ENCODE peak calls at places on chromosomes 5 and 9, in four cellular contexts. S is neural progenitor cell, B is HCT116, T is GM23248. O is an unnamed sample.

GRCh38 chr9:76198336-76198735 is 195.9 kb downstream of the RFK start:
- DNase-seq in S (no peak), B (no peak), T (peak; percentile 54), O (no peak)

GRCh38 chr5:54936201-54936600 is 49.2 kb downstream of the ESM1 start:
- DNase-seq in S (no peak), B (no peak), T (no peak), O (no peak)

GRCh38 chr5:43769576-43770352 is 166.8 kb downstream of the NNT start:
- DNase-seq in S (no peak), B (no peak), T (peak; percentile 94), O (no peak)

GRCh38 chr9:136306691-136307208 is 2.9 kb upstream of the CCDC187 start:
- DNase-seq in S (peak; percentile 49), B (no peak), T (peak; percentile 29), O (peak; percentile 27)

GRCh38 chr5:144032375-144032774 is 138.1 kb downstream of the YIPF5 start:
- DNase-seq in S (no peak), B (no peak), T (no peak), O (no peak)

GRCh38 chr5:109411627-109412026 is 1.9 kb upstream of the PJA2 start:
- DNase-seq in S (no peak), B (peak; percentile 24), T (peak; percentile 93), O (no peak)

GRCh38 chr9:90107021-90107771 is 502.4 kb downstream of the GADD45G start:
- DNase-seq in S (no peak), B (no peak), T (peak; percentile 21), O (no peak)

GRCh38 chr5:93883459-93883858 is 142.1 kb upstream of the POU5F2 start:
- DNase-seq in S (no peak), B (no peak), T (no peak), O (no peak)

GRCh38 chr5:126044111-126044668 is 379.0 kb upstream of the GRAMD2B start:
- DNase-seq in S (no peak), B (no peak), T (peak; percentile 40), O (no peak)

GRCh38 chr9:22863736-22864135 is 417.1 kb downstream of the DMRTA1 start:
- DNase-seq in S (peak; percentile 82), B (no peak), T (no peak), O (no peak)

GRCh38 chr9:129126789-129127618 is 15.8 kb downstream of the PTPA start:
- DNase-seq in S (peak; percentile 92), B (no peak), T (no peak), O (peak; percentile 77)

GRCh38 chr9:37787059-37787458 is 2.2 kb upstream of the EXOSC3 start:
- DNase-seq in S (no peak), B (no peak), T (no peak), O (peak; percentile 75)

GRCh38 chr9:79764377-79764776 is 192.6 kb downstream of the TLE4 start:
- DNase-seq in S (no peak), B (no peak), T (peak; percentile 96), O (no peak)

GRCh38 chr9:94142353-94142752 is 58.1 kb downstream of the PTPDC1 start:
- DNase-seq in S (no peak), B (no peak), T (no peak), O (no peak)

GRCh38 chr5:44774279-44774880 is 34.4 kb upstream of the MRPS30 start:
- DNase-seq in S (peak; percentile 59), B (peak; percentile 38), T (peak; percentile 76), O (peak; percentile 78)

GRCh38 chr5:146137967-146138403 is 32.6 kb upstream of the PLAC8L1 start:
- DNase-seq in S (no peak), B (no peak), T (no peak), O (no peak)

GRCh38 chr9:84949969-84950368 is 280.4 kb downstream of the NTRK2 start:
- DNase-seq in S (no peak), B (no peak), T (no peak), O (no peak)

GRCh38 chr9:80649001-80649420 is 1040.3 kb downstream of the TLE1 start:
- DNase-seq in S (no peak), B (no peak), T (peak; percentile 24), O (peak; percentile 5)

GRCh38 chr5:172939045-172939444 is 20.2 kb upstream of the RPL26L1 start:
- DNase-seq in S (peak; percentile 50), B (peak; percentile 26), T (peak; percentile 67), O (peak; percentile 82)

GRCh38 chr5:111252799-111253564 is 28.8 kb downstream of the CAMK4 start:
- DNase-seq in S (no peak), B (no peak), T (no peak), O (no peak)

GRCh38 chr9:130872912-130873503 is 23.6 kb downstream of the QRFP start:
- DNase-seq in S (no peak), B (no peak), T (no peak), O (no peak)

GRCh38 chr5:153523196-153523595 is 32.7 kb downstream of the GRIA1 start:
- DNase-seq in S (no peak), B (no peak), T (peak; percentile 68), O (no peak)

GRCh38 chr5:1405539-1406530 is 39.4 kb downstream of the SLC6A3 start:
- DNase-seq in S (no peak), B (no peak), T (no peak), O (no peak)

GRCh38 chr5:108531367-108532211 is 149.7 kb upstream of the FBXL17 start:
- DNase-seq in S (no peak), B (no peak), T (no peak), O (no peak)

GRCh38 chr5:158877124-158877581 is 222.6 kb downstream of the EBF1 start:
- DNase-seq in S (no peak), B (no peak), T (peak; percentile 36), O (no peak)

DNA sequence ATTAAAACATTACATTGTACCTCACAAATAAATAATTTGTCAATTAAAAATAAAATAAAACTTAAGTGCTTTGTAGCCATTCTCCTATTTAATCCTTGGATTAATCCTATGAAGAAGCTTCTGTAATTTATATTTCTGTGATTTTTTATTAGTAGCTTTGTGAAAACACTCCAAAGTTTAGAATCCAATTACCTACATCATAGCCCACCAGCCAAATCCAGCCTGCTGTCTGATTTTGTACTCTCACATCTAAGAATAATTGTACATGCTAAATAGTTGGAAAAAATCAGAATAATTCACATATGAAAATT is 10.4 kb downstream of the MED7 start:
- DNase-seq in S (no peak), B (no peak), T (no peak), O (no peak)
- TF ChIP-seq EZH2phosphoT487 in S (no peak), B (no peak), T (no peak), O (no peak)

DNA sequence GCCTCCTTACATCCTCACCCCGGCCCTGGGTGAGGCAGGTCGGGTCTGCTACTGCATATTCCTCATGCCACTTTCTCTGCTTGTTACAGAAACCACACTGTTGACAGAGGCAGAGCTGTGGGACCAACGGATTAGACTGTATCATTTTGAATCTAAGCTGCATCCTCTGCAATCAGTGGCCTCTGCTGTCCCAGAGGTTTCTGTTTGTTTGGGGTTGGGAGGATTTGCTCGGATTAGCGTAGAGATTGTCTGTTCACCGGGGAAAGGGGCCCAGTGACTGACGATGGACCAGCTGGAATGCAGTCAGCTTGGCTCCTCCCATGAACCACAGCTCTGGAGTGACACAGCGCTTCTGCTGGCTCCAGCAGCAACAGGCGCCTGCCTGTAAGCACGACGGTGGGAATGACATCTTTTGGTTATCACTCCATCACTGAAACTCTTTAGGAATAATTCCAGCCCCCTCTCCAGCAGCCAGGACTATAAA is 37.3 kb upstream of the ADRA1B start:
- DNase-seq in S (peak; percentile 95), B (no peak), T (peak; percentile 96), O (peak; percentile 80)
- TF ChIP-seq EZH2phosphoT487 in S (no peak), B (no peak), T (no peak), O (no peak)

GRCh38 chr5:60652206-60652605 is 47.8 kb downstream of the DEPDC1B start:
- DNase-seq in S (no peak), B (no peak), T (peak; percentile 94), O (no peak)

DNA sequence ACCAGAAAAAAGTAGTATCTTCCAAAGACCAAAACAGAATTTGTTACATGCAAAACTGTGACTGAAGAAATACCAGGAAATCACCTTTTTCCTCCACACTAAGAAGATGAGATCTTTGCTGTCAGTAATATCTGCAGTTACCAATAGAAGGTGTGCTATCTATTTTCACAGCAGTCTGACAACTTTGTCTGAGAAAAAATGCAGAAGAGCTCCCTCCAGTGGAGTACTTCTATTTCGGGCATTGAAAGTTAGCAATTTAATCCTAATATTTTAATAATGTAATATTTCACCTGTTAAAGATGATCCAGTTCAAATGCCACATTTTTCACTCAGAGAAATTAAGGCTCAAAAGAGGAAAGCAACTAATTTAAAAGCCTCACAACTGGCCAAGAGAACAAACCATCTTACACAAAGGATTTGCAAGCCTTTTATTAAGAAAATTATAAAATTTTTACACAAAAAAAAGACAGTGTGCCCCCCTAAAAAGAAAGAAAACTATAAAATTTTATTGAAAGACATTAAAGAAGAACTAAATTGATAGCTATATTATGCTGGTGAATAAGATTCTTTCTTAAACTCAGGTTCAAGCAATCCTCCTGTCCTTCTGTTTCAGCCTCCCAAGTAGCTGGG is 50.6 kb downstream of the DEPDC1B start:
- DNase-seq in S (no peak), B (peak; percentile 33), T (peak; percentile 66), O (peak; percentile 51)
- TF ChIP-seq EZH2phosphoT487 in S (no peak), B (no peak), T (no peak), O (no peak)

GRCh38 chr9:104772707-104773106 is 8.8 kb downstream of the NIPSNAP3B start:
- DNase-seq in S (no peak), B (no peak), T (peak; percentile 40), O (no peak)
- TF ChIP-seq EZH2phosphoT487 in S (no peak), B (no peak), T (no peak), O (no peak)

GRCh38 chr5:124178050-124178449 is 568.4 kb downstream of the ZNF608 start:
- DNase-seq in S (no peak), B (no peak), T (no peak), O (no peak)

GRCh38 chr5:124179788-124180187 is 566.7 kb downstream of the ZNF608 start:
- DNase-seq in S (no peak), B (no peak), T (no peak), O (no peak)

GRCh38 chr5:124176692-124177091 is 569.7 kb downstream of the ZNF608 start:
- DNase-seq in S (no peak), B (no peak), T (no peak), O (peak; percentile 14)

GRCh38 chr5:124180523-124181461 is 565.6 kb downstream of the ZNF608 start:
- DNase-seq in S (peak; percentile 34), B (no peak), T (no peak), O (no peak)

DNA sequence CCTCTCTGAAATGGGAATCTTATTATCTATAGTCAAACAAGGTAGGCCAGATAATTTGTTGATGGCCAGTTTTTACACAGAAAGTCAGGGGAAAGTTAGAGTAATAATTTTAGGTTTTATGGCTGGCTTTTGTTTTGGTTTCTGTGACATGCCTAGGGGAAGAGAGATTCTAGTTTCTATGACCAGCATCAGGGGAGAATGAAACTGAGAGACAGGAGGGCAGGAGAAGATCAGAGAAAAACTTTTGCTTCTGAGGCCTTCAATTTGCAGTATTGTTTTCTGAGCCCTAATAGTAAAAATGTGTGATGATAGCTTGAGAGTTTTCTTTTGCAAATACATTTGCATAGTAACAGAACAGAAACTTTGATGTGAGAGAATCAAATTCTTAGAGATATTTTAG is 564.3 kb downstream of the ZNF608 start:
- DNase-seq in S (no peak), B (no peak), T (no peak), O (no peak)
- TF ChIP-seq EZH2phosphoT487 in S (no peak), B (no peak), T (no peak), O (no peak)

GRCh38 chr5:79263-79662 is 12.7 kb upstream of the PLEKHG4B start:
- DNase-seq in S (no peak), B (no peak), T (no peak), O (no peak)

GRCh38 chr5:78805-79149 is 13.2 kb upstream of the PLEKHG4B start:
- DNase-seq in S (no peak), B (no peak), T (no peak), O (no peak)

GRCh38 chr5:77170-77501 is 14.8 kb upstream of the PLEKHG4B start:
- DNase-seq in S (no peak), B (no peak), T (no peak), O (no peak)

GRCh38 chr5:77546-77945 is 14.4 kb upstream of the PLEKHG4B start:
- DNase-seq in S (no peak), B (no peak), T (no peak), O (no peak)

GRCh38 chr5:77957-78804 is 13.8 kb upstream of the PLEKHG4B start:
- DNase-seq in S (peak; percentile 75), B (peak; percentile 47), T (peak; percentile 63), O (peak; percentile 58)
- TF ChIP-seq EZH2phosphoT487 in S (no peak), B (no peak), T (no peak), O (no peak)